ENCODE peak calls at places on chromosomes 3 and 15, in five cellular contexts. P is activated B cell treated with CpG ODN at 0.5 μM for 24 hours; C is NCI-H2081; U is central memory CD8-positive, alpha-beta T cell; L is cardiac muscle cell. N is an unnamed sample.

GRCh38 chr3:139574026-139574947 is 34.7 kb upstream of the RBP1 start:
- DNase-seq in P (no peak), C (peak; percentile 82), U (no peak), L (peak; percentile 52), N (peak; percentile 5)

GRCh38 chr3:40528426-40528825 is 3.7 kb downstream of the ZNF621 start:
- DNase-seq in P (no peak), C (no peak), U (no peak), L (no peak), N (no peak)

GRCh38 chr3:134065252-134065651 is 35.5 kb upstream of the SLCO2A1 start:
- DNase-seq in P (no peak), C (no peak), U (no peak), L (no peak), N (no peak)

GRCh38 chr15:82803793-82804574 is 1.9 kb downstream of the FSD2 start:
- DNase-seq in P (no peak), C (no peak), U (no peak), L (peak; percentile 43), N (no peak)

GRCh38 chr15:78127882-78128281 is 3.4 kb downstream of the CIB2 start:
- DNase-seq in P (no peak), C (peak; percentile 19), U (no peak), L (no peak), N (no peak)

GRCh38 chr15:90839187-90840071 is 29.0 kb upstream of the FURIN start:
- DNase-seq in P (no peak), C (no peak), U (no peak), L (peak; percentile 57), N (no peak)

GRCh38 chr15:46266691-46267090 is 631.9 kb downstream of the SQOR start:
- DNase-seq in P (no peak), C (peak; percentile 45), U (no peak), L (no peak), N (no peak)

GRCh38 chr15:43277231-43277823 is 10.6 kb upstream of the TGM5 start:
- DNase-seq in P (no peak), C (no peak), U (no peak), L (no peak), N (no peak)

GRCh38 chr3:12856626-12857025 is 15.3 kb upstream of the RPL32 start:
- DNase-seq in P (no peak), C (no peak), U (no peak), L (no peak), N (no peak)

GRCh38 chr15:92383528-92384326 is 10.0 kb upstream of the ST8SIA2 start:
- DNase-seq in P (no peak), C (no peak), U (no peak), L (peak; percentile 30), N (peak; percentile 10)

GRCh38 chr15:23569513-23569912 is 4.0 kb downstream of the MKRN3 start:
- DNase-seq in P (no peak), C (no peak), U (no peak), L (no peak), N (no peak)

GRCh38 chr3:126156468-126156867 is 23.9 kb downstream of the ALDH1L1 start:
- DNase-seq in P (no peak), C (no peak), U (peak; percentile 11), L (no peak), N (peak; percentile 72)

GRCh38 chr3:48635222-48636021 is at the start of gene SLC26A6:
- DNase-seq in P (peak; percentile 90), C (peak; percentile 90), U (peak; percentile 80), L (peak; percentile 98), N (peak; percentile 87)